ENCODE peak calls at places on chromosomes 4 and X, in six cellular contexts. O, X, M, U, K and S are unnamed samples.

GRCh38 chrX:40108959-40109287 is 11.2 kb upstream of the BCOR start:
- DNase-seq in O (peak; percentile 63), X (peak; percentile 85), M (no peak), U (peak; percentile 66), K (peak; percentile 65), S (peak; percentile 76)

GRCh38 chrX:110226931-110227330 is 91.0 kb downstream of the AMMECR1 start:
- DNase-seq in O (no peak), X (no peak), M (no peak), U (no peak), K (no peak), S (peak; percentile 37)

GRCh38 chr4:161404346-161405110 is 759.3 kb downstream of the FSTL5 start:
- DNase-seq in O (no peak), X (peak; percentile 94), M (no peak), U (no peak), K (no peak), S (no peak)

GRCh38 chr4:93184093-93184492 is 644.5 kb upstream of the ATOH1 start:
- DNase-seq in O (no peak), X (no peak), M (no peak), U (no peak), K (no peak), S (no peak)

GRCh38 chr4:38154251-38154650 is 194.1 kb downstream of the PTTG2 start:
- DNase-seq in O (no peak), X (no peak), M (no peak), U (no peak), K (no peak), S (peak; percentile 47)

GRCh38 chr4:150205016-150205415 is 126.8 kb downstream of the DCLK2 start:
- DNase-seq in O (no peak), X (no peak), M (no peak), U (no peak), K (no peak), S (no peak)

GRCh38 chr4:169102011-169102410 is 92.0 kb upstream of the CBR4 start:
- DNase-seq in O (no peak), X (no peak), M (no peak), U (no peak), K (no peak), S (no peak)

GRCh38 chrX:31353095-31353494 is 281.3 kb upstream of the FTHL17 start:
- DNase-seq in O (no peak), X (peak; percentile 64), M (no peak), U (no peak), K (peak; percentile 72), S (peak; percentile 62)

GRCh38 chr4:42048394-42048793 is 58.1 kb downstream of the SLC30A9 start:
- DNase-seq in O (no peak), X (peak; percentile 55), M (no peak), U (no peak), K (no peak), S (peak; percentile 94)

GRCh38 chr4:53541577-53542206 is 49.6 kb downstream of the LNX1 start:
- DNase-seq in O (no peak), X (peak; percentile 83), M (no peak), U (no peak), K (peak; percentile 58), S (peak; percentile 95)

GRCh38 chrX:56623316-56623715 is 59.9 kb downstream of the UBQLN2 start:
- DNase-seq in O (no peak), X (no peak), M (no peak), U (no peak), K (no peak), S (no peak)

GRCh38 chr4:114108869-114109268 is 129.4 kb upstream of the ARSJ start:
- DNase-seq in O (no peak), X (peak; percentile 17), M (no peak), U (no peak), K (no peak), S (peak; percentile 65)

GRCh38 chrX:110086916-110087484 is 84.1 kb downstream of the TMEM164 start:
- DNase-seq in O (no peak), X (peak; percentile 97), M (no peak), U (no peak), K (peak; percentile 75), S (peak; percentile 96)

GRCh38 chr4:56906534-56906933 is 1.2 kb upstream of the REST start:
- DNase-seq in O (no peak), X (peak; percentile 25), M (peak; percentile 9), U (no peak), K (no peak), S (no peak)

GRCh38 chr4:1745165-1745564 is 23.8 kb downstream of the TACC3 start:
- DNase-seq in O (no peak), X (no peak), M (no peak), U (no peak), K (no peak), S (no peak)

GRCh38 chr4:88104902-88105610 is 53.4 kb downstream of the ABCG2 start:
- DNase-seq in O (no peak), X (peak; percentile 83), M (no peak), U (no peak), K (no peak), S (peak; percentile 88)

GRCh38 chr4:26992657-26993361 is 132.2 kb downstream of the STIM2 start:
- DNase-seq in O (no peak), X (no peak), M (no peak), U (no peak), K (peak; percentile 7), S (peak; percentile 89)

GRCh38 chr4:136103616-136104015 is 1428.7 kb downstream of the PCDH18 start:
- DNase-seq in O (no peak), X (no peak), M (no peak), U (no peak), K (no peak), S (no peak)

GRCh38 chrX:97494756-97495372 is 611.2 kb downstream of the RPA4 start:
- DNase-seq in O (no peak), X (no peak), M (no peak), U (no peak), K (peak; percentile 31), S (no peak)

GRCh38 chr4:164847016-164847415 is 30.0 kb upstream of the APELA start:
- DNase-seq in O (no peak), X (no peak), M (no peak), U (no peak), K (no peak), S (no peak)

GRCh38 chr4:160299608-160300007 is 1196.7 kb downstream of the RAPGEF2 start:
- DNase-seq in O (no peak), X (peak; percentile 2), M (no peak), U (no peak), K (no peak), S (no peak)

GRCh38 chr4:160296476-160296875 is 1193.6 kb downstream of the RAPGEF2 start:
- DNase-seq in O (no peak), X (no peak), M (no peak), U (no peak), K (no peak), S (no peak)

GRCh38 chr4:160299177-160299576 is 1196.3 kb downstream of the RAPGEF2 start:
- DNase-seq in O (no peak), X (no peak), M (no peak), U (no peak), K (no peak), S (no peak)
- H4K91ac ChIP-seq in O (no peak overlapping the region), X (no peak overlapping the region), M (no peak overlapping the region), U (no peak overlapping the region), K (no peak overlapping the region), S (no peak overlapping the region)

DNA sequence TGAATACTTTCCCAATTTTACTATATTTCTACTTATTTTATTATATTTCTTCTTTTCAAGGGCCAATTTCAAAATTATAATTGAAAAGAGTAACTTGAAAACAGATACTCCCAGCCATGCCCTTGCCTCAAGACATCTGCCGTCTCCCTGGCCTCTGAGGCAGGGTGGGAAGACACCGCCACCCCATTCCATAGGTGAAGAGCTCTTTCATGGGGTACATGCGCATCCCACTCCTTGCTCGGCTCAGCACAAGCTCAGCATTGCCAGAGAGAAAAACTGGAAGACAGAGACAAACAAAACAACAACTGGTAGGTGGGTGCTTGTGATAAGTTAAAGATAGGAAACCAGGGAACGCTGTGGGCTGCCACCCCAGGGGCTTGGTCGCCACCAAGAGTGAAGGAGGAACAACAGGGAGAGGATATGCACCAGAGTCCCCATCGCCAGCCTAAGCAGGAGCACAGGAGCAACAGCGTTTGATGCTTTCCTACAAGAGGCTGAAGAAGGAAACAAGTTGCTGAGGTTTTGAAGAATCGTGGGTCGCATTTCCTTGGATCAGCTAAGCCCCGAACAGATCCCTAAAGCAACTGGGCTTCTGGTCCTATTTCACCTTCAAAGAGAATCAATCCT is 11.3 kb downstream of the TMEM154 start:
- DNase-seq in O (no peak), X (no peak), M (no peak), U (no peak), K (no peak), S (no peak)
- H4K8ac ChIP-seq in O (no peak overlapping the region), X (no peak overlapping the region), M (no peak overlapping the region), U (peak overlapping the region; percentile 30), K (no peak overlapping the region), S (no peak overlapping the region)

GRCh38 chr4:155800685-155801343 is 42.0 kb downstream of the GUCY1B1 start:
- DNase-seq in O (no peak), X (no peak), M (no peak), U (no peak), K (no peak), S (no peak)
- H4K91ac ChIP-seq in O (no peak overlapping the region), X (no peak overlapping the region), M (no peak overlapping the region), U (no peak overlapping the region), K (no peak overlapping the region), S (no peak overlapping the region)

GRCh38 chr4:48774760-48775398 is 5.2 kb downstream of the FRYL start:
- DNase-seq in O (no peak), X (no peak), M (no peak), U (no peak), K (no peak), S (no peak)
- H4K8ac ChIP-seq in O (no peak overlapping the region), X (no peak overlapping the region), M (no peak overlapping the region), U (no peak overlapping the region), K (no peak overlapping the region), S (no peak overlapping the region)

GRCh38 chrX:133742602-133743305 is 242.6 kb downstream of the GPC3 start:
- DNase-seq in O (no peak), X (no peak), M (no peak), U (no peak), K (no peak), S (no peak)
- H4K91ac ChIP-seq in O (no peak overlapping the region), X (no peak overlapping the region), M (no peak overlapping the region), U (no peak overlapping the region), K (no peak overlapping the region), S (no peak overlapping the region)

DNA sequence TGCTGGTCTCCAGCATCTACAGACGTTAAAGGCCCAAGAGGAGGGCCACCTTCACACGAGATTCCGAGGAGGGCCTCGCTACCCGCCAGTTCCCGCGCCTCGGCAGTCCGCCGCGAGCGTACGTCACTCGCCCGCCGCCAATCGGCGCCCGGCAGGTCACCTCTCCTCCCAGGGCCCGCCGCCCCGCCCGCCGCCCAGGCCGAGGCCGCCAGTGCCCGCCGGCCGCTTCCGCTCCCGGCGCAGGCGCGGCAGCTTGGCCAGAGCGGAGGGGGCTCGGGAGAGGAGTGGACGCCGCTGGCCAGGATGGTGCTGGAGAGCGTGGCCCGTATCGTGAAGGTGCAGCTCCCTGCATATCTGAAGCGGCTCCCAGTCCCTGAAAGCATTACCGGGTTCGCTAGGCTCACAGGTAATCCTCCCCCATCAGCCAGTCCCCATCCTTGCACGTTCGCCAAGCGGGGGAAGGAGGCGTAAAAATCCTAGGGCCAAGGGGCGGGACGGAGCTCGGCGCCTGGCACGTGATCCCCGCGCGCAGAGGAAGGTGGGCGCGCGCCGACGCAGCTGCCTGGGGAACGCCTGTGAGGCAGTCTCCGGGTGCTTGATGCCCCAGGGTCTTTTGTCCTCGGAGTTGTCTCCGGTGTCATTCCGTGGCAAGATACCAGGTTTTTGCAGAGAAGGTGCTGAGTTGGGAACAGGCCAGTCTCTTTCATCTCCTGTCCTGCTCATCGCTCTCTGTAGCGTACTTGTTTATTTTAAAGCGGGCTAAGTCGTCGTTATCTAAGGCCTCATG is at the start of gene CISD2:
- DNase-seq in O (peak; percentile 95), X (peak; percentile 92), M (peak; percentile 86), U (peak; percentile 92), K (peak; percentile 96), S (peak; percentile 85)
- H4K8ac ChIP-seq in O (no peak within 1 kb of the TSS), X (peak within 1 kb of the TSS; percentile 94), M (peak within 1 kb of the TSS; percentile 95), U (peak within 1 kb of the TSS; percentile 98), K (peak within 1 kb of the TSS; percentile 87), S (peak within 1 kb of the TSS; percentile 81)